ENCODE peak calls at places on chromosomes 11 and 22, in ten cellular contexts. U, Y, N, E, V, B, F, R, X and W are unnamed samples.

GRCh38 chr22:33221566-33221965 is 163.4 kb upstream of the SYN3 start:
- DNase-seq in Y (no peak), V (no peak), X (no peak), R (peak; percentile 53), B (peak; percentile 15), F (no peak), N (no peak), U (no peak), E (no peak), W (no peak)

GRCh38 chr11:129458278-129458677 is 82.6 kb downstream of the BARX2 start:
- DNase-seq in V (no peak), E (no peak), F (no peak), N (no peak), Y (no peak), U (no peak), R (no peak), B (no peak), X (no peak), W (no peak)

GRCh38 chr11:4134844-4135243 is 40.2 kb downstream of the RRM1 start:
- DNase-seq in N (no peak), E (no peak), U (no peak), X (no peak), V (no peak), Y (no peak), R (peak; percentile 30), F (peak; percentile 64), B (peak; percentile 47), W (no peak)

GRCh38 chr22:43955883-43956286 is 643 bp downstream of the SAMM50 start:
- DNase-seq in Y (no peak), N (peak; percentile 21), E (no peak), X (no peak), B (peak; percentile 51), V (no peak), R (peak; percentile 12), U (no peak), F (no peak), W (peak; percentile 47)

GRCh38 chr22:43060213-43060612 is 29.0 kb downstream of the TTLL1 start:
- DNase-seq in X (no peak), Y (no peak), V (no peak), F (no peak), N (peak; percentile 51), U (peak; percentile 71), E (peak; percentile 54), R (peak; percentile 23), B (peak; percentile 7), W (peak; percentile 52)

GRCh38 chr11:64306876-64307622 is 1.7 kb downstream of the ESRRA start:
- DNase-seq in V (peak; percentile 78), N (no peak), B (no peak), F (no peak), E (peak; percentile 65), U (no peak), R (no peak), Y (no peak), X (no peak), W (no peak)

GRCh38 chr22:43270314-43270908 is 72.8 kb downstream of the SCUBE1 start:
- DNase-seq in V (no peak), E (peak; percentile 56), Y (no peak), F (no peak), X (no peak), N (peak; percentile 32), B (no peak), R (no peak), U (no peak), W (peak; percentile 45)

GRCh38 chr11:125370561-125371389 is 125.3 kb downstream of the FEZ1 start:
- DNase-seq in F (no peak), B (no peak), R (no peak), E (no peak), V (no peak), U (no peak), X (no peak), N (no peak), Y (no peak), W (no peak)

GRCh38 chr11:27291302-27291889 is 71.6 kb downstream of the CCDC34 start:
- DNase-seq in R (peak; percentile 30), N (no peak), F (no peak), V (peak; percentile 29), E (peak; percentile 82), Y (no peak), U (peak; percentile 16), X (no peak), B (no peak), W (no peak)

GRCh38 chr11:108807262-108807661 is 142.4 kb downstream of the DDX10 start:
- DNase-seq in V (no peak), N (no peak), E (no peak), X (no peak), R (no peak), Y (no peak), U (no peak), B (no peak), F (no peak), W (no peak)

GRCh38 chr11:118845369-118845768 is 38.3 kb upstream of the CXCR5 start:
- DNase-seq in V (no peak), E (no peak), N (peak; percentile 45), B (peak; percentile 25), F (peak; percentile 70), R (peak; percentile 50), Y (no peak), X (no peak), U (no peak), W (peak; percentile 51)

GRCh38 chr11:96303980-96304379 is 39.0 kb downstream of the MAML2 start:
- DNase-seq in X (no peak), N (no peak), B (no peak), U (no peak), R (no peak), E (no peak), Y (no peak), V (no peak), F (no peak), W (no peak)

GRCh38 chr11:72352859-72353551 is 81.3 kb downstream of the CLPB start:
- DNase-seq in V (no peak), E (no peak), N (peak; percentile 51), Y (no peak), R (peak; percentile 70), B (peak; percentile 52), U (peak; percentile 28), F (peak; percentile 85), X (no peak), W (peak; percentile 42)

GRCh38 chr11:34602245-34602644 is 18.6 kb upstream of the EHF start:
- DNase-seq in F (no peak), Y (no peak), E (peak; percentile 64), N (no peak), X (no peak), V (peak; percentile 71), U (no peak), R (no peak), B (no peak), W (no peak)

DNA sequence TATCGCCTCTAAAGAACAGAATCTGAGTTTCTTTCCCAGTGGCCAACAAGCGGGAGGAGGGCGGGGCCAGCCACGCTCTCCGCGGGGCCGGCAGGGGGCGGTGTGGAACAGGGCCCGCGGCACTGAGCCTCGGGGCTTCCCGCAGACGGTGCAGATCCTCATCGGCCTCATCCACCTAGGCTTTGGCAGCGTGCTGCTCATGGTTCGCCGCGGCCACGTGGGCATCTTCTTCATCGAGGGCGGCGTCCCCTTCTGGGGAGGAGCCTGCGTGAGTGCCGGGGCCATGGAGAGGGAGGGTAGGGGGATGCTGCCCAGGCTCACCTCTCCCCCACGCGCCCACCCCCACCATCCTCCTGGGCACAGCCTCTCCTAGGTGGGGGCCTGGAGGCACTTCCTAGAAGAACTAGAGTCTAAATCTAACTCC is 10.7 kb downstream of the MS4A15 start:
- DNase-seq in F (no peak), Y (no peak), B (no peak), X (no peak), E (no peak), R (no peak), V (no peak), N (peak; percentile 51), U (peak; percentile 55), W (no peak)
- TF ChIP-seq CTCF in F (peak; percentile 23), Y (peak; percentile 40), B (peak; percentile 23), X (no peak), E (no peak), R (no peak), V (no peak), N (peak; percentile 51), U (peak; percentile 59), W (peak; percentile 17)

DNA sequence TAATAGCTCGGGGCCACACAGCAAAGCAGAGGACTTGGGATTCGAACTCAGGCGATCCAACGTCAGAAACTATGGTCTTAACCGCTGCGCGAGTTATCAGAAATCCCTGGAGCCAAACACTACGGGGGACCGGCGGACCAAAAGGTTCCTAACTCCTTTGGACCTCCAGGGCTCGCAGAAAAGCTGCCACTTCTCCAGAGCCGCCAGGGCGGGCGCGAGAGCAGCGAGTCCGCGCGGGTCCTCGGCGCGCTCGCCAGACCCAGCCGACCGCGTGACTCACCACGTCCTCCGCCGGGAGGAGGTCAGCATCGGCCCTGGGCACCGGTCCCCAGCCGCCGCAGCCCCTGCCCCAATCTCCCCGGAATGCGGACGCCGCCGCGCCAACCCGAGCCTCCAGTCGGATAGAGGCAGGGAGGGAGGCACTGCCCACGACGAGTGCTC is 6.0 kb upstream of the ALX4 start:
- DNase-seq in V (no peak), R (peak; percentile 34), X (no peak), F (peak; percentile 22), U (peak; percentile 58), Y (no peak), N (no peak), E (no peak), B (no peak), W (no peak)
- TF ChIP-seq CTCF in V (no peak), R (no peak), X (no peak), F (no peak), U (no peak), Y (no peak), N (no peak), E (no peak), B (peak; percentile 13), W (no peak)

DNA sequence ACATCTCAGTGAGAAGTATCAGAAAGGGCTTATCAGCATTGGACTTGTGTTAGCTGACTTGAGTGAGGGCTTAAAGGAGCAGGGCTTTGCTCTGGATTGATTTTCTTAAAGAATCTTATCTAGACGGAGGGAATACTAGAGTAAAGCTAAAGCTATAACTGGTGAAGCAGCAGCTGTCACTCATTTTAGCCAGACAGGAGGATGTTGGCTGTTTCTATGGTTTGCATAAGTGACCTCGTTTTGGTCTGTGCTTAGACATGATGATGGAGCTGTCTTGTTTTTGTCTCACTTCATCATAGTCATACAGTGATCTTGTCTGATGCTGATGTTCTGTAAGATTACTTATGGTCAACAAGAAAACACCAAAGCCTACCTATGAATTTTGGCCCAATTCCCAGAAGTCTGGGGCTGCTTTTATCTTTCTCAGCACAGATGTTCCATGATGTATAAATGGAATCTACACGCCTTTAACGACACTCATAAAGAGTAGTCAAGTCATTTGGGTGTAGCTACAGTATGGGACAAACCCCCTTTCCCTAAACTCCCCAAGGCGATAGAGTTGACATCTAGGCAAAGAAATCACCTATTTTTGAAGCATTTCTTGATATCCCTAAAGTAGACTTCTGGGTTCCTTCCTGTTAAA is 77.5 kb upstream of the UCP3 start:
- DNase-seq in Y (no peak), F (no peak), R (no peak), U (no peak), X (no peak), V (no peak), N (no peak), E (no peak), B (no peak), W (no peak)
- TF ChIP-seq CTCF in Y (no peak), F (no peak), R (no peak), U (no peak), X (no peak), V (no peak), N (no peak), E (no peak), B (no peak), W (no peak)

DNA sequence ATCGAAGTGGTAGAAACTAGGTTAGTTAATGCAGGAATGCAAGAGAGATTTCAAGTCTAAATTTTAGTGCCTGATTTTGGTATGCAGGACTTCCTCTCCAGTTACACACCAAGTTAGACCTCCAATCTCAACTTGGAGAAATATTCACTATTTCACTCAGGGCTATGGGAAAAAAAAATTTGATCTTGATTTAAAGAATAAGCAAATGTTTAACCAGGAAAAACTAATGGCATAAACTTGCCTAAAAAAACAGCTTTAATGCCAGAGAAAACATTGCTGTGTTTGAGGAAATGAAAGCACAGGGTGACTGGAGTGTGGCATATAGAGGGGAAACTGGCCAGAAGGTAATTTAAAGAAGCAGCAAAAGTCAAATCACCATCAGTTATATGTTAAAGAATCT is 575.4 kb upstream of the LRRC4C start:
- DNase-seq in U (no peak), X (no peak), B (no peak), R (no peak), F (no peak), E (no peak), N (no peak), V (no peak), Y (no peak), W (no peak)
- TF ChIP-seq CTCF in U (no peak), X (no peak), B (no peak), R (no peak), F (no peak), E (no peak), N (no peak), V (no peak), Y (no peak), W (no peak)